ENCODE peak calls at places on chromosomes 16 and 17, in ten cellular contexts. One of them, this sample, is unnamed. For H3K4me1, the result is how much of the 10 kb centered on the place peaks cover.

GRCh38 chr16:79862601-79863000 is 262.1 kb upstream of the MAF start:
- DNase-seq in CD8-positive, alpha-beta T cell: no peak
- DNase-seq in pancreas: no peak
- DNase-seq in neural progenitor cell: no peak
- DNase-seq in tibial artery: no peak
- DNase-seq in A549: no peak
- DNase-seq in adrenal gland: no peak
- DNase-seq in breast epithelium: no peak
- DNase-seq in esophagus squamous epithelium: no peak
- DNase-seq in fibroblast of lung: no peak
- DNase-seq in this sample: no peak

GRCh38 chr16:67909056-67909742 is 16.1 kb downstream of the PSKH1 start:
- DNase-seq in A549: no peak
- DNase-seq in esophagus squamous epithelium: no peak
- DNase-seq in adrenal gland: no peak
- DNase-seq in breast epithelium: no peak
- DNase-seq in fibroblast of lung: no peak
- DNase-seq in CD8-positive, alpha-beta T cell: no peak
- DNase-seq in pancreas: no peak
- DNase-seq in neural progenitor cell: no peak
- DNase-seq in tibial artery: no peak
- DNase-seq in this sample: no peak

GRCh38 chr16:272633-273546 is 2.9 kb downstream of the RGS11 start:
- DNase-seq in neural progenitor cell: no peak
- DNase-seq in breast epithelium: no peak
- DNase-seq in CD8-positive, alpha-beta T cell: no peak
- DNase-seq in pancreas: peak
- DNase-seq in fibroblast of lung: no peak
- DNase-seq in adrenal gland: no peak
- DNase-seq in esophagus squamous epithelium: no peak
- DNase-seq in tibial artery: no peak
- DNase-seq in A549: no peak
- DNase-seq in this sample: no peak

GRCh38 chr16:80932725-80933124 is 74.0 kb downstream of the CMC2 start:
- DNase-seq in fibroblast of lung: peak
- DNase-seq in breast epithelium: no peak
- DNase-seq in neural progenitor cell: no peak
- DNase-seq in tibial artery: peak
- DNase-seq in CD8-positive, alpha-beta T cell: no peak
- DNase-seq in esophagus squamous epithelium: no peak
- DNase-seq in adrenal gland: peak
- DNase-seq in pancreas: no peak
- DNase-seq in A549: peak
- DNase-seq in this sample: peak

GRCh38 chr17:50361561-50362480 is 11.2 kb downstream of the MRPL27 start:
- DNase-seq in pancreas: peak
- DNase-seq in CD8-positive, alpha-beta T cell: peak
- DNase-seq in tibial artery: no peak
- DNase-seq in A549: peak
- DNase-seq in breast epithelium: no peak
- DNase-seq in neural progenitor cell: peak
- DNase-seq in fibroblast of lung: peak
- DNase-seq in esophagus squamous epithelium: no peak
- DNase-seq in adrenal gland: peak
- DNase-seq in this sample: no peak

GRCh38 chr17:60127068-60128064 is 22.4 kb upstream of the CA4 start:
- DNase-seq in pancreas: no peak
- DNase-seq in tibial artery: peak
- DNase-seq in esophagus squamous epithelium: no peak
- DNase-seq in neural progenitor cell: no peak
- DNase-seq in A549: no peak
- DNase-seq in fibroblast of lung: no peak
- DNase-seq in breast epithelium: peak
- DNase-seq in CD8-positive, alpha-beta T cell: peak
- DNase-seq in adrenal gland: peak
- DNase-seq in this sample: no peak

GRCh38 chr16:79628501-79628975 is 28.0 kb upstream of the MAF start:
- DNase-seq in A549: no peak
- DNase-seq in neural progenitor cell: no peak
- DNase-seq in breast epithelium: no peak
- DNase-seq in esophagus squamous epithelium: no peak
- DNase-seq in pancreas: no peak
- DNase-seq in fibroblast of lung: peak
- DNase-seq in adrenal gland: no peak
- DNase-seq in tibial artery: no peak
- DNase-seq in CD8-positive, alpha-beta T cell: no peak
- DNase-seq in this sample: no peak

GRCh38 chr16:53948734-53949430 is 244.9 kb downstream of the FTO start:
- DNase-seq in tibial artery: no peak
- DNase-seq in breast epithelium: no peak
- DNase-seq in A549: no peak
- DNase-seq in adrenal gland: no peak
- DNase-seq in neural progenitor cell: no peak
- DNase-seq in CD8-positive, alpha-beta T cell: no peak
- DNase-seq in esophagus squamous epithelium: no peak
- DNase-seq in fibroblast of lung: no peak
- DNase-seq in pancreas: no peak
- DNase-seq in this sample: no peak

GRCh38 chr17:27209316-27209715 is 84.6 kb upstream of the WSB1 start:
- DNase-seq in tibial artery: no peak
- DNase-seq in adrenal gland: no peak
- DNase-seq in fibroblast of lung: no peak
- DNase-seq in pancreas: no peak
- DNase-seq in esophagus squamous epithelium: no peak
- DNase-seq in neural progenitor cell: no peak
- DNase-seq in A549: no peak
- DNase-seq in CD8-positive, alpha-beta T cell: no peak
- DNase-seq in breast epithelium: no peak
- DNase-seq in this sample: no peak

GRCh38 chr17:27207073-27207511 is 86.8 kb upstream of the WSB1 start:
- DNase-seq in esophagus squamous epithelium: no peak
- DNase-seq in pancreas: no peak
- DNase-seq in neural progenitor cell: no peak
- DNase-seq in fibroblast of lung: peak
- DNase-seq in CD8-positive, alpha-beta T cell: no peak
- DNase-seq in tibial artery: no peak
- DNase-seq in A549: peak
- DNase-seq in adrenal gland: no peak
- DNase-seq in breast epithelium: no peak
- DNase-seq in this sample: no peak

GRCh38 chr17:27200476-27200875 is 93.4 kb upstream of the WSB1 start:
- DNase-seq in pancreas: no peak
- DNase-seq in adrenal gland: no peak
- DNase-seq in tibial artery: no peak
- DNase-seq in neural progenitor cell: no peak
- DNase-seq in esophagus squamous epithelium: no peak
- DNase-seq in CD8-positive, alpha-beta T cell: no peak
- DNase-seq in A549: no peak
- DNase-seq in fibroblast of lung: no peak
- DNase-seq in breast epithelium: no peak
- DNase-seq in this sample: no peak

GRCh38 chr17:27203241-27203640 is 90.7 kb upstream of the WSB1 start:
- DNase-seq in CD8-positive, alpha-beta T cell: no peak
- DNase-seq in A549: no peak
- DNase-seq in esophagus squamous epithelium: no peak
- DNase-seq in neural progenitor cell: no peak
- DNase-seq in adrenal gland: no peak
- DNase-seq in tibial artery: no peak
- DNase-seq in fibroblast of lung: no peak
- DNase-seq in breast epithelium: no peak
- DNase-seq in pancreas: no peak
- DNase-seq in this sample: no peak

DNA sequence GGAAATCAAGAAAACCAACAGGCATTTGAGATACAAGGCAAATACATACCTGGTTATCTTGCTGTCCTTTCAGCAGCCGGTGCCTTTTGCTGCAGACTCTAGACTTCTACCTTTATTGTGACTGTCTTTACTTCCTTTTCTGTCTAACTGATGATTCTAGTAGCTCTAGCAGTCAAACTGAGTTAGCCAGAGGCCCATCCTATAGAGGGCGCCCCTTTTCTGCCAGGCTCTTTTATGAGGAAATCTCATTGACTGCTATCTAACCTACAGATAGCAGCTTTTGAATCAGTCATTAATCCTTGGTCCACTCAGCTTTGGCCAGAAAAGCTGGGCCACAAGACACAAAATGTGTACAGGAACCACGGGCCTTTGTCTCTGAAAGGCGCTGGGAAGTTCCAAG is 87.5 kb upstream of the WSB1 start:
- DNase-seq in tibial artery: no peak
- DNase-seq in pancreas: no peak
- DNase-seq in esophagus squamous epithelium: no peak
- DNase-seq in neural progenitor cell: no peak
- DNase-seq in A549: peak
- DNase-seq in CD8-positive, alpha-beta T cell: no peak
- DNase-seq in breast epithelium: no peak
- DNase-seq in fibroblast of lung: no peak
- DNase-seq in adrenal gland: no peak
- DNase-seq in this sample: no peak
- TF ChIP-seq CTCF in tibial artery: no peak
- TF ChIP-seq CTCF in pancreas: no peak
- TF ChIP-seq CTCF in esophagus squamous epithelium: peak
- TF ChIP-seq CTCF in neural progenitor cell: no peak
- TF ChIP-seq CTCF in A549: peak
- TF ChIP-seq CTCF in CD8-positive, alpha-beta T cell: no peak
- TF ChIP-seq CTCF in breast epithelium: no peak
- TF ChIP-seq CTCF in fibroblast of lung: peak
- TF ChIP-seq CTCF in adrenal gland: no peak
- TF ChIP-seq CTCF in this sample: no peak

GRCh38 chr16:11673091-11674000 is 5.1 kb downstream of the SNN start:
- DNase-seq in fibroblast of lung: no peak
- DNase-seq in adrenal gland: no peak
- DNase-seq in tibial artery: no peak
- DNase-seq in esophagus squamous epithelium: no peak
- DNase-seq in CD8-positive, alpha-beta T cell: no peak
- DNase-seq in pancreas: no peak
- DNase-seq in neural progenitor cell: no peak
- DNase-seq in breast epithelium: no peak
- DNase-seq in A549: no peak
- DNase-seq in this sample: no peak
- H3K4me1 ChIP-seq in fibroblast of lung: under half
- H3K4me1 ChIP-seq in adrenal gland: under half
- H3K4me1 ChIP-seq in tibial artery: half or more
- H3K4me1 ChIP-seq in esophagus squamous epithelium: half or more
- H3K4me1 ChIP-seq in CD8-positive, alpha-beta T cell: half or more
- H3K4me1 ChIP-seq in pancreas: under half
- H3K4me1 ChIP-seq in neural progenitor cell: under half
- H3K4me1 ChIP-seq in breast epithelium: under half
- H3K4me1 ChIP-seq in A549: half or more
- H3K4me1 ChIP-seq in this sample: under half

GRCh38 chr16:90046122-90046970 is 27.1 kb upstream of the DBNDD1 start:
- DNase-seq in CD8-positive, alpha-beta T cell: no peak
- DNase-seq in tibial artery: no peak
- DNase-seq in fibroblast of lung: no peak
- DNase-seq in breast epithelium: peak
- DNase-seq in pancreas: no peak
- DNase-seq in A549: no peak
- DNase-seq in adrenal gland: no peak
- DNase-seq in esophagus squamous epithelium: no peak
- DNase-seq in neural progenitor cell: no peak
- DNase-seq in this sample: no peak

GRCh38 chr16:90041896-90042473 is 22.7 kb upstream of the DBNDD1 start:
- DNase-seq in fibroblast of lung: no peak
- DNase-seq in breast epithelium: peak
- DNase-seq in adrenal gland: no peak
- DNase-seq in CD8-positive, alpha-beta T cell: no peak
- DNase-seq in esophagus squamous epithelium: no peak
- DNase-seq in neural progenitor cell: no peak
- DNase-seq in A549: no peak
- DNase-seq in pancreas: no peak
- DNase-seq in tibial artery: no peak
- DNase-seq in this sample: no peak

GRCh38 chr16:90042946-90043514 is 23.8 kb upstream of the DBNDD1 start:
- DNase-seq in A549: no peak
- DNase-seq in neural progenitor cell: no peak
- DNase-seq in adrenal gland: no peak
- DNase-seq in CD8-positive, alpha-beta T cell: no peak
- DNase-seq in esophagus squamous epithelium: no peak
- DNase-seq in pancreas: no peak
- DNase-seq in breast epithelium: peak
- DNase-seq in fibroblast of lung: no peak
- DNase-seq in tibial artery: no peak
- DNase-seq in this sample: no peak

GRCh38 chr16:90044111-90044551 is 24.9 kb upstream of the DBNDD1 start:
- DNase-seq in A549: peak
- DNase-seq in fibroblast of lung: no peak
- DNase-seq in neural progenitor cell: no peak
- DNase-seq in tibial artery: no peak
- DNase-seq in adrenal gland: no peak
- DNase-seq in esophagus squamous epithelium: no peak
- DNase-seq in CD8-positive, alpha-beta T cell: no peak
- DNase-seq in pancreas: no peak
- DNase-seq in breast epithelium: peak
- DNase-seq in this sample: no peak

DNA sequence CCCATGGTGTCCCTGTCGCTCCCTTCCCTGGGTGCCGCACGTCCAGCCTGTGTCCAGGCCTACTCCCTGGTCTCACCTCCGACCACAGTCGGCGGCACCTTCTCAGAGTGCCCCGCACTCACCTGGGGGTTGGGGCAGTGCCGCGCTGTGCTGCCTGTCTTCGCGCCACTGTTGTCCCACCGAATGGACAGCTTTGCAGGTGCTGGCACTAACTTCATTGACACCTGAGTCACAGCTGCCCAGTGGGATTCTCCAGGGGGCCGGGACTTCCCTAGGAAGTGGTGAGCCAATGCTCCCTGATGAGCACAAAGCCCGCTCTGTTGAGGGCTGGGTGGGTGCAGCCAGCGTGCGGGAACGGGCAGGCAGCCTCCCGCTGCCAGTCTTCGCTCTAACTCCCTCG is 24.3 kb upstream of the DBNDD1 start:
- DNase-seq in fibroblast of lung: no peak
- DNase-seq in pancreas: no peak
- DNase-seq in CD8-positive, alpha-beta T cell: no peak
- DNase-seq in breast epithelium: peak
- DNase-seq in neural progenitor cell: no peak
- DNase-seq in adrenal gland: no peak
- DNase-seq in A549: no peak
- DNase-seq in tibial artery: no peak
- DNase-seq in esophagus squamous epithelium: no peak
- DNase-seq in this sample: no peak
- H3K27ac ChIP-seq in fibroblast of lung: no peak
- H3K27ac ChIP-seq in pancreas: no peak
- H3K27ac ChIP-seq in CD8-positive, alpha-beta T cell: no peak
- H3K27ac ChIP-seq in breast epithelium: peak
- H3K27ac ChIP-seq in neural progenitor cell: no peak
- H3K27ac ChIP-seq in adrenal gland: no peak
- H3K27ac ChIP-seq in A549: peak
- H3K27ac ChIP-seq in tibial artery: no peak
- H3K27ac ChIP-seq in esophagus squamous epithelium: peak
- H3K27ac ChIP-seq in this sample: no peak

DNA sequence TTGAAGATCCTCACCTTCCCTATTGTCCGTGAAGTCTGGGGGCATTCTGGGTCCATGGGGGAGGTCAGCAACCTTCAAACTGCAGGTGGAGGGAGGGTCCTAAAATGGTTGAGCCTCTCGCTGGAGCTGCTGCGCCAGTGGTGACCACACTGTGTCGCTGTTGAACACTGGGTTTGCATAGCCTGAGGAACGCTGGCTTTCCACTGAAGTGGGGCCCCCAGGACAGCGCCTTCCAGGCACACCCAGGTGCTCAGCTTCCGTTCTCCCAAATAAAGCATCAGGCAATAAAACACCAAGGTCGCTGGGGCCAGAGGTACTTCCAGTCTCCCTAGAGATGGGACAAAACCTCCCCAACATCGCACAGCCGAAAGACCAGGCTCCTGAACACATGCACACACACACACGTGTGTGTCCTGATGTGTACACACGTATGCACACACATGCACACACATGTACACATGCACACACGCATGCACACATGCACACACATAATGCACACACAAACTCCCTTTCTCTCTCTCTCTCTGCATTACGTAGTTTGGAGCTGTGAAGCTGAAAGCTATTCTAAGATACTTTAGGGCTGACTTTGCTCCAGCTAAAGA is 120.6 kb downstream of the IRF8 start:
- DNase-seq in esophagus squamous epithelium: no peak
- DNase-seq in A549: peak
- DNase-seq in breast epithelium: no peak
- DNase-seq in tibial artery: peak
- DNase-seq in CD8-positive, alpha-beta T cell: no peak
- DNase-seq in neural progenitor cell: peak
- DNase-seq in adrenal gland: no peak
- DNase-seq in fibroblast of lung: no peak
- DNase-seq in pancreas: no peak
- DNase-seq in this sample: no peak
- TF ChIP-seq CTCF in esophagus squamous epithelium: peak
- TF ChIP-seq CTCF in A549: no peak
- TF ChIP-seq CTCF in breast epithelium: no peak
- TF ChIP-seq CTCF in tibial artery: no peak
- TF ChIP-seq CTCF in CD8-positive, alpha-beta T cell: no peak
- TF ChIP-seq CTCF in neural progenitor cell: peak
- TF ChIP-seq CTCF in adrenal gland: no peak
- TF ChIP-seq CTCF in fibroblast of lung: peak
- TF ChIP-seq CTCF in pancreas: no peak
- TF ChIP-seq CTCF in this sample: no peak